ENCODE peak calls at places on chromosomes 6 and 20, in seven cellular contexts. D is prostate gland, H is GM23248, C is heart right ventricle, Z is ovary, F is small intestine, I is adrenal gland. W is an unnamed sample.

GRCh38 chr6:12010635-12011275 is 1.4 kb upstream of the HIVEP1 start:
- DNase-seq in D (peak; percentile 66), I (peak; percentile 75), F (no peak), H (peak; percentile 79), Z (peak; percentile 76), C (peak; percentile 69), W (no peak)

GRCh38 chr6:20875369-20875963 is 341.2 kb downstream of the CDKAL1 start:
- DNase-seq in F (no peak), C (no peak), H (peak; percentile 38), D (peak; percentile 6), Z (peak; percentile 52), I (no peak), W (no peak)

GRCh38 chr6:5379647-5380242 is 118.4 kb downstream of the FARS2 start:
- DNase-seq in I (peak; percentile 5), C (no peak), D (no peak), H (peak; percentile 62), Z (no peak), F (peak; percentile 73), W (peak; percentile 28)

GRCh38 chr6:137167702-137168377 is 5.6 kb downstream of the IL22RA2 start:
- DNase-seq in I (no peak), C (no peak), Z (no peak), D (no peak), F (no peak), H (no peak), W (no peak)

GRCh38 chr6:167252271-167252670 is 38.8 kb upstream of the UNC93A start:
- DNase-seq in C (no peak), Z (no peak), D (no peak), I (no peak), F (no peak), H (no peak), W (no peak)

GRCh38 chr6:54431466-54431865 is 123.2 kb downstream of the TINAG start:
- DNase-seq in C (no peak), Z (no peak), F (no peak), H (peak; percentile 46), D (no peak), I (no peak), W (no peak)

GRCh38 chr20:51425347-51426106 is 117.0 kb downstream of the NFATC2 start:
- DNase-seq in Z (no peak), F (no peak), D (no peak), H (no peak), I (no peak), C (no peak), W (no peak)

GRCh38 chr20:19588731-19589130 is 169.3 kb upstream of the RIN2 start:
- DNase-seq in I (no peak), H (peak; percentile 8), Z (peak; percentile 35), D (peak; percentile 62), C (no peak), F (no peak), W (no peak)

GRCh38 chr6:145380186-145380585 is 355.1 kb downstream of the EPM2A start:
- DNase-seq in I (no peak), H (no peak), F (no peak), D (no peak), Z (no peak), C (no peak), W (no peak)

GRCh38 chr6:33620584-33621395 is at the start of gene ITPR3:
- DNase-seq in Z (peak; percentile 54), D (peak; percentile 69), H (peak; percentile 72), I (peak; percentile 26), F (peak; percentile 89), C (peak; percentile 64), W (peak; percentile 79)

GRCh38 chr6:170011233-170012142 is 260.1 kb downstream of the ERMARD start:
- DNase-seq in C (peak; percentile 81), D (no peak), Z (no peak), I (peak; percentile 56), H (no peak), F (no peak), W (no peak)

GRCh38 chr20:62965363-62965771 is 12.9 kb downstream of the SLC17A9 start:
- DNase-seq in I (no peak), H (no peak), C (no peak), D (no peak), F (no peak), Z (no peak), W (no peak)

GRCh38 chr6:107712523-107713213 is 111.4 kb downstream of the SCML4 start:
- DNase-seq in D (no peak), I (no peak), H (peak; percentile 67), Z (no peak), C (no peak), F (no peak), W (no peak)

GRCh38 chr20:50144362-50144761 is 9.2 kb downstream of the PEDS1 start:
- DNase-seq in I (peak; percentile 89), C (no peak), Z (peak; percentile 55), H (peak; percentile 99), F (no peak), D (peak; percentile 67), W (no peak)

GRCh38 chr6:158718431-158719126 is 68.7 kb downstream of the SYTL3 start:
- DNase-seq in Z (no peak), H (peak; percentile 41), I (peak; percentile 42), D (no peak), C (no peak), F (peak; percentile 71), W (no peak)

GRCh38 chr6:13156381-13156780 is 172.0 kb downstream of the TBC1D7 start:
- DNase-seq in Z (no peak), I (no peak), C (no peak), D (no peak), F (no peak), H (peak; percentile 14), W (no peak)

GRCh38 chr20:62595491-62595890 is 46.8 kb upstream of the SLCO4A1 start:
- DNase-seq in I (peak; percentile 88), C (peak; percentile 57), Z (peak; percentile 47), H (peak; percentile 90), D (no peak), F (peak; percentile 60), W (no peak)

GRCh38 chr6:5471637-5472430 is 210.5 kb downstream of the FARS2 start:
- DNase-seq in C (no peak), I (no peak), F (no peak), Z (no peak), H (no peak), D (no peak), W (no peak)

GRCh38 chr6:6004147-6004995 is 2.4 kb downstream of the NRN1 start:
- DNase-seq in C (no peak), H (peak; percentile 61), F (no peak), I (no peak), Z (no peak), D (no peak), W (no peak)

GRCh38 chr6:22892452-22892851 is 323.1 kb downstream of the HDGFL1 start:
- DNase-seq in F (no peak), C (no peak), I (no peak), H (peak; percentile 95), D (no peak), Z (peak; percentile 28), W (no peak)

GRCh38 chr6:109449789-109450673 is 5.5 kb downstream of the MICAL1 start:
- DNase-seq in Z (no peak), D (no peak), H (no peak), F (peak; percentile 36), C (no peak), I (no peak), W (peak; percentile 38)

GRCh38 chr20:22691369-22692118 is 107.2 kb upstream of the FOXA2 start:
- DNase-seq in C (peak; percentile 79), D (peak; percentile 66), H (peak; percentile 85), Z (peak; percentile 81), I (peak; percentile 82), F (peak; percentile 50), W (no peak)

GRCh38 chr6:112298021-112298745 is 43.8 kb upstream of the LAMA4 start:
- DNase-seq in F (no peak), I (no peak), C (no peak), Z (peak; percentile 60), D (no peak), H (peak; percentile 95), W (no peak)

GRCh38 chr20:45813489-45813888 is 1.0 kb downstream of the UBE2C start:
- DNase-seq in I (no peak), F (no peak), D (no peak), Z (no peak), H (no peak), C (no peak), W (no peak)

GRCh38 chr6:70839286-70840266 is 117.3 kb downstream of the B3GAT2 start:
- DNase-seq in D (no peak), F (no peak), I (no peak), C (no peak), H (no peak), Z (no peak), W (no peak)

GRCh38 chr6:30884521-30885480 is 482 bp downstream of the DDR1 start:
- DNase-seq in F (peak; percentile 40), Z (peak; percentile 72), H (peak; percentile 75), C (peak; percentile 34), D (no peak), I (peak; percentile 63), W (peak; percentile 36)
- H3K27ac ChIP-seq in F (peak overlapping the region; percentile 94), Z (peak overlapping the region; percentile 97), H (peak overlapping the region; percentile 89), C (peak overlapping the region; percentile 89), D (peak overlapping the region; percentile 96), I (peak overlapping the region; percentile 88), W (peak overlapping the region; percentile 70)

GRCh38 chr6:113862112-113862511 is 5.0 kb downstream of the MARCKS start:
- DNase-seq in H (no peak), F (peak; percentile 49), C (no peak), D (no peak), I (no peak), Z (no peak), W (no peak)
- H3K4me3 ChIP-seq in H (peak overlapping the region; percentile 100), F (no peak overlapping the region), C (peak overlapping the region; percentile 77), D (no peak overlapping the region), I (no peak overlapping the region), Z (no peak overlapping the region), W (no peak overlapping the region)

DNA sequence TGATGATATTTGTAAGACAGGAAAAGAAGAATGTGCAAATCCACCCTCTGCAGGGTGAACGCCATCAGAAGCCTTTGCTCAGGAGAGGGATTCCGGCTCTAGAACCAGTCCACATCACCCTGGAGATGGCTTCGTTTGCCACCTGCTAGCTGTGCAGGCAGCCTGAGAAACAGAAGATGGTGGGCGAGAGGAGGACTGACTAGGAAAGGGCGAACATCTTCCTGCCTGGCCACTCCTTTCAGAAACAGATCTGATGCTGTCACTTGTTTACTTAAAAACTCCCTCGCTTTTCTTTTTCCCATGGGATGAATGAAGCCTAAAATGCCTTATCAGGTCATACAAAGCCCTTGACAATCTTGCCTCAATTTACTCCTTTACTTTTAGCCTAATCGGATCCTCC is 1.2 kb downstream of the PTPRA start:
- DNase-seq in F (peak; percentile 11), H (peak; percentile 51), Z (no peak), I (no peak), D (no peak), C (no peak), W (no peak)
- H3K4me1 ChIP-seq in F (peaks cover 4% of the 10 kb centered on the region), H (peaks cover 22% of the 10 kb centered on the region), Z (peaks cover 11% of the 10 kb centered on the region), I (peaks cover 3% of the 10 kb centered on the region), D (peaks cover 8% of the 10 kb centered on the region), C (peaks cover 62% of the 10 kb centered on the region), W (peaks cover 25% of the 10 kb centered on the region)

GRCh38 chr20:33445881-33446615 is 2.5 kb upstream of the SNTA1 start:
- DNase-seq in C (no peak), F (no peak), I (no peak), D (no peak), Z (no peak), H (no peak), W (no peak)

GRCh38 chr20:33442136-33443005 is 1.2 kb downstream of the SNTA1 start:
- DNase-seq in I (no peak), C (no peak), D (no peak), F (no peak), H (no peak), Z (no peak), W (peak; percentile 15)

GRCh38 chr20:33443006-33443511 is 504 bp downstream of the SNTA1 start:
- DNase-seq in C (peak; percentile 58), D (no peak), I (no peak), F (no peak), H (peak; percentile 65), Z (peak; percentile 48), W (peak; percentile 44)

GRCh38 chr20:33443512-33444239 is at the start of gene SNTA1:
- DNase-seq in F (peak; percentile 93), C (peak; percentile 96), I (peak; percentile 95), H (peak; percentile 87), D (peak; percentile 93), Z (peak; percentile 90), W (peak; percentile 66)

GRCh38 chr20:33444797-33445560 is 1.4 kb upstream of the SNTA1 start:
- DNase-seq in I (peak; percentile 26), H (no peak), F (peak; percentile 43), C (peak; percentile 23), D (no peak), Z (no peak), W (no peak)
- H3K27ac ChIP-seq in I (no peak overlapping the region), H (no peak overlapping the region), F (no peak overlapping the region), C (peak overlapping the region; percentile 90), D (no peak overlapping the region), Z (no peak overlapping the region), W (peak overlapping the region; percentile 58)